ENCODE peak calls at places on chromosomes 6 and 20, in seven cellular contexts. One of them, this sample, is unnamed.

GRCh38 chr6:87590989-87591388 is 1.1 kb downstream of the ORC3 start:
- DNase-seq in mucosa of descending colon: no peak
- DNase-seq in psoas muscle: no peak
- DNase-seq in uterus: no peak
- DNase-seq in IMR-90: peak; percentile 18
- DNase-seq in effector memory CD4-positive, alpha-beta T cell: no peak
- DNase-seq in OCI-LY7: no peak
- DNase-seq in this sample: peak; percentile 3

GRCh38 chr20:44912189-44912588 is 2.3 kb downstream of the PABPC1L start:
- DNase-seq in OCI-LY7: no peak
- DNase-seq in psoas muscle: no peak
- DNase-seq in uterus: no peak
- DNase-seq in mucosa of descending colon: no peak
- DNase-seq in effector memory CD4-positive, alpha-beta T cell: no peak
- DNase-seq in IMR-90: no peak
- DNase-seq in this sample: no peak

GRCh38 chr20:46652699-46653098 is 1.4 kb upstream of the SLC13A3 start:
- DNase-seq in IMR-90: peak; percentile 37
- DNase-seq in mucosa of descending colon: no peak
- DNase-seq in uterus: no peak
- DNase-seq in psoas muscle: no peak
- DNase-seq in OCI-LY7: no peak
- DNase-seq in effector memory CD4-positive, alpha-beta T cell: no peak
- DNase-seq in this sample: peak; percentile 10

GRCh38 chr20:16619953-16620352 is 46.7 kb upstream of the KIF16B start:
- DNase-seq in mucosa of descending colon: no peak
- DNase-seq in effector memory CD4-positive, alpha-beta T cell: no peak
- DNase-seq in IMR-90: no peak
- DNase-seq in OCI-LY7: no peak
- DNase-seq in psoas muscle: no peak
- DNase-seq in uterus: no peak
- DNase-seq in this sample: no peak

GRCh38 chr6:111653434-111653833 is 47.8 kb upstream of the TRAF3IP2 start:
- DNase-seq in mucosa of descending colon: no peak
- DNase-seq in effector memory CD4-positive, alpha-beta T cell: no peak
- DNase-seq in IMR-90: no peak
- DNase-seq in OCI-LY7: no peak
- DNase-seq in psoas muscle: no peak
- DNase-seq in uterus: no peak
- DNase-seq in this sample: no peak

GRCh38 chr6:144190593-144190992 is 40.3 kb downstream of the STX11 start:
- DNase-seq in effector memory CD4-positive, alpha-beta T cell: no peak
- DNase-seq in mucosa of descending colon: no peak
- DNase-seq in OCI-LY7: no peak
- DNase-seq in IMR-90: peak; percentile 79
- DNase-seq in uterus: peak; percentile 39
- DNase-seq in psoas muscle: peak; percentile 59
- DNase-seq in this sample: peak; percentile 50

GRCh38 chr20:32972181-32973076 is 31.8 kb downstream of the SUN5 start:
- DNase-seq in mucosa of descending colon: peak; percentile 54
- DNase-seq in IMR-90: no peak
- DNase-seq in effector memory CD4-positive, alpha-beta T cell: peak; percentile 84
- DNase-seq in psoas muscle: no peak
- DNase-seq in uterus: no peak
- DNase-seq in OCI-LY7: peak; percentile 88
- DNase-seq in this sample: no peak

GRCh38 chr6:139373928-139374356 is 506 bp downstream of the CITED2 start:
- DNase-seq in effector memory CD4-positive, alpha-beta T cell: no peak
- DNase-seq in mucosa of descending colon: no peak
- DNase-seq in IMR-90: no peak
- DNase-seq in psoas muscle: no peak
- DNase-seq in uterus: peak; percentile 28
- DNase-seq in OCI-LY7: no peak
- DNase-seq in this sample: no peak

GRCh38 chr6:29553268-29554057 is 6.1 kb downstream of the UBD start:
- DNase-seq in OCI-LY7: no peak
- DNase-seq in mucosa of descending colon: peak; percentile 29
- DNase-seq in IMR-90: peak; percentile 54
- DNase-seq in psoas muscle: peak; percentile 82
- DNase-seq in uterus: peak; percentile 49
- DNase-seq in effector memory CD4-positive, alpha-beta T cell: no peak
- DNase-seq in this sample: peak; percentile 55

GRCh38 chr20:45293041-45294002 is 13.3 kb upstream of the RBPJL start:
- DNase-seq in IMR-90: peak; percentile 46
- DNase-seq in uterus: peak; percentile 67
- DNase-seq in mucosa of descending colon: peak; percentile 92
- DNase-seq in OCI-LY7: no peak
- DNase-seq in psoas muscle: peak; percentile 89
- DNase-seq in effector memory CD4-positive, alpha-beta T cell: peak; percentile 50
- DNase-seq in this sample: peak; percentile 60

GRCh38 chr6:51049983-51050877 is 231.6 kb downstream of the TFAP2B start:
- DNase-seq in psoas muscle: no peak
- DNase-seq in effector memory CD4-positive, alpha-beta T cell: no peak
- DNase-seq in uterus: no peak
- DNase-seq in OCI-LY7: no peak
- DNase-seq in mucosa of descending colon: no peak
- DNase-seq in IMR-90: no peak
- DNase-seq in this sample: peak; percentile 37

GRCh38 chr6:90415178-90415577 is 118.5 kb upstream of the BACH2 start:
- DNase-seq in effector memory CD4-positive, alpha-beta T cell: no peak
- DNase-seq in psoas muscle: no peak
- DNase-seq in mucosa of descending colon: no peak
- DNase-seq in IMR-90: no peak
- DNase-seq in uterus: no peak
- DNase-seq in OCI-LY7: no peak
- DNase-seq in this sample: no peak

GRCh38 chr6:160081398-160081797 is 40.2 kb upstream of the SLC22A1 start:
- DNase-seq in uterus: no peak
- DNase-seq in OCI-LY7: no peak
- DNase-seq in mucosa of descending colon: no peak
- DNase-seq in IMR-90: no peak
- DNase-seq in effector memory CD4-positive, alpha-beta T cell: no peak
- DNase-seq in psoas muscle: no peak
- DNase-seq in this sample: no peak

GRCh38 chr6:3965071-3965718 is 113.7 kb downstream of the FAM217A start:
- DNase-seq in effector memory CD4-positive, alpha-beta T cell: no peak
- DNase-seq in OCI-LY7: no peak
- DNase-seq in IMR-90: no peak
- DNase-seq in uterus: no peak
- DNase-seq in psoas muscle: no peak
- DNase-seq in mucosa of descending colon: no peak
- DNase-seq in this sample: no peak

GRCh38 chr6:127776320-127776719 is 124.5 kb downstream of the THEMIS start:
- DNase-seq in OCI-LY7: no peak
- DNase-seq in mucosa of descending colon: no peak
- DNase-seq in uterus: no peak
- DNase-seq in IMR-90: no peak
- DNase-seq in effector memory CD4-positive, alpha-beta T cell: no peak
- DNase-seq in psoas muscle: no peak
- DNase-seq in this sample: no peak

GRCh38 chr6:93040375-93040774 is 379.0 kb downstream of the EPHA7 start:
- DNase-seq in IMR-90: no peak
- DNase-seq in OCI-LY7: no peak
- DNase-seq in uterus: no peak
- DNase-seq in mucosa of descending colon: no peak
- DNase-seq in effector memory CD4-positive, alpha-beta T cell: no peak
- DNase-seq in psoas muscle: no peak
- DNase-seq in this sample: no peak

GRCh38 chr6:151288711-151289398 is 49.1 kb downstream of the AKAP12 start:
- DNase-seq in uterus: no peak
- DNase-seq in effector memory CD4-positive, alpha-beta T cell: no peak
- DNase-seq in psoas muscle: no peak
- DNase-seq in OCI-LY7: no peak
- DNase-seq in IMR-90: no peak
- DNase-seq in mucosa of descending colon: no peak
- DNase-seq in this sample: no peak

DNA sequence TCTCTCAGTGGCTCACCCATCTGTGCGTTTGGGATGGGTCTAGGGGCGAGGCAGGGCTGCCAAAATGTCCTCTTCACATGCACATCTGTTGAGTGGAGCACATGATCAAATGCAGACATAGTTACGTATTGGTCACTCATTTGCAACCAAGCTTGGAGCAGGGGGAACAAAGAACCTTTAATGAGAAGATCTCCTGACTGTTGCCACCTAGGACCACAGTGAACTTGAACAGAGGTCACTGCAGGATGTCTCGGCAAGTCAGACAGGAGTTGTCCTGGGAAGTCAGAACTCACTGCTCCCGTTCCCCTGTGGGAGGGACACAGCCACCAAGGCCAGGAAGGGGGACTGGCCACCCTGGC is 73.4 kb downstream of the SSR1 start:
- DNase-seq in mucosa of descending colon: no peak
- DNase-seq in uterus: no peak
- DNase-seq in effector memory CD4-positive, alpha-beta T cell: no peak
- DNase-seq in IMR-90: no peak
- DNase-seq in OCI-LY7: no peak
- DNase-seq in psoas muscle: peak; percentile 41
- DNase-seq in this sample: no peak
- H3K4me1 ChIP-seq in mucosa of descending colon: peaks cover 44% of the 10 kb centered on the region
- H3K4me1 ChIP-seq in uterus: no peaks in the 10 kb centered on the region
- H3K4me1 ChIP-seq in effector memory CD4-positive, alpha-beta T cell: no peaks in the 10 kb centered on the region
- H3K4me1 ChIP-seq in IMR-90: peaks cover 13% of the 10 kb centered on the region
- H3K4me1 ChIP-seq in OCI-LY7: peaks cover 27% of the 10 kb centered on the region
- H3K4me1 ChIP-seq in psoas muscle: peaks cover 38% of the 10 kb centered on the region
- H3K4me1 ChIP-seq in this sample: peaks cover 15% of the 10 kb centered on the region

GRCh38 chr20:31608256-31608980 is 3.3 kb downstream of the ID1 start:
- DNase-seq in psoas muscle: peak; percentile 84
- DNase-seq in OCI-LY7: no peak
- DNase-seq in IMR-90: peak; percentile 48
- DNase-seq in uterus: peak; percentile 79
- DNase-seq in mucosa of descending colon: peak; percentile 92
- DNase-seq in effector memory CD4-positive, alpha-beta T cell: no peak
- DNase-seq in this sample: peak; percentile 75
- H3K4me1 ChIP-seq in psoas muscle: peaks cover 30% of the 10 kb centered on the region
- H3K4me1 ChIP-seq in OCI-LY7: peaks cover 20% of the 10 kb centered on the region
- H3K4me1 ChIP-seq in IMR-90: peaks cover 23% of the 10 kb centered on the region
- H3K4me1 ChIP-seq in uterus: peaks cover 5% of the 10 kb centered on the region
- H3K4me1 ChIP-seq in mucosa of descending colon: peaks cover 54% of the 10 kb centered on the region
- H3K4me1 ChIP-seq in effector memory CD4-positive, alpha-beta T cell: peaks cover 18% of the 10 kb centered on the region
- H3K4me1 ChIP-seq in this sample: peaks cover 65% of the 10 kb centered on the region

GRCh38 chr20:21511485-21511849 is 2.4 kb downstream of the NKX2-2 start:
- DNase-seq in mucosa of descending colon: no peak
- DNase-seq in psoas muscle: no peak
- DNase-seq in IMR-90: no peak
- DNase-seq in OCI-LY7: no peak
- DNase-seq in effector memory CD4-positive, alpha-beta T cell: no peak
- DNase-seq in uterus: no peak
- DNase-seq in this sample: no peak

GRCh38 chr20:21512634-21513180 is 1.2 kb downstream of the NKX2-2 start:
- DNase-seq in psoas muscle: no peak
- DNase-seq in uterus: no peak
- DNase-seq in OCI-LY7: no peak
- DNase-seq in mucosa of descending colon: no peak
- DNase-seq in effector memory CD4-positive, alpha-beta T cell: no peak
- DNase-seq in IMR-90: no peak
- DNase-seq in this sample: no peak

GRCh38 chr20:21513181-21513663 is 642 bp downstream of the NKX2-2 start:
- DNase-seq in uterus: no peak
- DNase-seq in effector memory CD4-positive, alpha-beta T cell: no peak
- DNase-seq in OCI-LY7: no peak
- DNase-seq in mucosa of descending colon: no peak
- DNase-seq in IMR-90: no peak
- DNase-seq in psoas muscle: no peak
- DNase-seq in this sample: no peak

GRCh38 chr20:21510995-21511394 is 2.9 kb downstream of the NKX2-2 start:
- DNase-seq in OCI-LY7: no peak
- DNase-seq in mucosa of descending colon: no peak
- DNase-seq in psoas muscle: no peak
- DNase-seq in IMR-90: no peak
- DNase-seq in effector memory CD4-positive, alpha-beta T cell: no peak
- DNase-seq in uterus: no peak
- DNase-seq in this sample: no peak

DNA sequence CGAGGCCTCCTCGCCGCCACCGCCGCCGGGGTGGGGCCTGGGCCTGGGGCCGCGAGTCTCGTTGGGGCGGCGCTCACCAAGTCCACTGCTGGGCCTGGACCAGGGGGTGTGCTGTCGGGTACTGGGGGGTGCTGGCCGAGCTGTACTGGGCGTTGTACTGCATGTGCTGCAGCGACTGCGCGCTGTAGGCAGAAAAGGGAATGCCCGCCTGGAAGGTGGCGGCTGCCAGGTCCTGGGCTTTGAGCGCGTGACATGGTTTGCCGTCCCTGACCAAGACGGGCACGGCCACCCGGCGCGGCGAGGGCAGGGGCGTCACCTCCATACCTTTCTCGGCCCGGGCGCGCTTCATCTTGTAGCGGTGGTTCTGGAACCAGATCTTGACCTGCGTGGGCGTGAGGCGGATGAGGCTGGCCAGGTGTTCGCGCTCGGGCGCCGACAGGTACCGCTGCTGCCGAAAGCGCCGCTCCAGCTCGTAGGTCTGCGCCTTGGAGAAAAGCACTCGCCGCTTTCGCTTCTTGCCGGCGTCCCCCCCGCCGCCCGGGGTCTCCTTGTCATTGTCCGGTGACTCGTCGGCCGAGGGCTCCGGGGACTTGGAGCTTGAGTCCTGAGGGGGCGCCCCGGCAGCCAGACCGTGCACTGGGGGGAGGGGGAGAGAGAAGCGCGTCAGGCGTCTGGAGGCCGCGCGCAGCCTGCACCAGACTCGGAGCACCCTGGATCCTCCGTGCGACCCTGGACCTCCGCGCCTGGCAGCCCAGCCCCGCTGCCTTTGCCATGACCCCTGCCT is 1.8 kb downstream of the NKX2-2 start:
- DNase-seq in uterus: no peak
- DNase-seq in psoas muscle: peak; percentile 49
- DNase-seq in IMR-90: no peak
- DNase-seq in OCI-LY7: no peak
- DNase-seq in effector memory CD4-positive, alpha-beta T cell: no peak
- DNase-seq in mucosa of descending colon: no peak
- DNase-seq in this sample: no peak
- H3K4me1 ChIP-seq in uterus: peaks cover 23% of the 10 kb centered on the region
- H3K4me1 ChIP-seq in psoas muscle: peaks cover 29% of the 10 kb centered on the region
- H3K4me1 ChIP-seq in IMR-90: peaks cover 3% of the 10 kb centered on the region
- H3K4me1 ChIP-seq in OCI-LY7: no peaks in the 10 kb centered on the region
- H3K4me1 ChIP-seq in effector memory CD4-positive, alpha-beta T cell: peaks cover 55% of the 10 kb centered on the region
- H3K4me1 ChIP-seq in mucosa of descending colon: peaks cover 23% of the 10 kb centered on the region
- H3K4me1 ChIP-seq in this sample: peaks cover 15% of the 10 kb centered on the region

GRCh38 chr6:53239526-53239925 is 90.9 kb upstream of the GCM1 start:
- DNase-seq in IMR-90: no peak
- DNase-seq in uterus: no peak
- DNase-seq in OCI-LY7: no peak
- DNase-seq in mucosa of descending colon: no peak
- DNase-seq in psoas muscle: no peak
- DNase-seq in effector memory CD4-positive, alpha-beta T cell: no peak
- DNase-seq in this sample: peak; percentile 37

GRCh38 chr6:53240139-53240538 is 91.5 kb upstream of the GCM1 start:
- DNase-seq in OCI-LY7: no peak
- DNase-seq in uterus: no peak
- DNase-seq in effector memory CD4-positive, alpha-beta T cell: no peak
- DNase-seq in IMR-90: no peak
- DNase-seq in mucosa of descending colon: no peak
- DNase-seq in psoas muscle: no peak
- DNase-seq in this sample: no peak

GRCh38 chr6:53238311-53238710 is 89.7 kb upstream of the GCM1 start:
- DNase-seq in uterus: no peak
- DNase-seq in IMR-90: no peak
- DNase-seq in OCI-LY7: no peak
- DNase-seq in effector memory CD4-positive, alpha-beta T cell: no peak
- DNase-seq in psoas muscle: no peak
- DNase-seq in mucosa of descending colon: no peak
- DNase-seq in this sample: no peak

GRCh38 chr6:53241936-53242335 is 93.3 kb upstream of the GCM1 start:
- DNase-seq in OCI-LY7: no peak
- DNase-seq in effector memory CD4-positive, alpha-beta T cell: no peak
- DNase-seq in psoas muscle: no peak
- DNase-seq in uterus: no peak
- DNase-seq in IMR-90: no peak
- DNase-seq in mucosa of descending colon: no peak
- DNase-seq in this sample: no peak

GRCh38 chr6:53240763-53241162 is 92.1 kb upstream of the GCM1 start:
- DNase-seq in IMR-90: no peak
- DNase-seq in effector memory CD4-positive, alpha-beta T cell: no peak
- DNase-seq in uterus: no peak
- DNase-seq in OCI-LY7: no peak
- DNase-seq in psoas muscle: no peak
- DNase-seq in mucosa of descending colon: no peak
- DNase-seq in this sample: no peak
- H3K4me1 ChIP-seq in IMR-90: no peaks in the 10 kb centered on the region
- H3K4me1 ChIP-seq in effector memory CD4-positive, alpha-beta T cell: peaks cover 8% of the 10 kb centered on the region
- H3K4me1 ChIP-seq in uterus: no peaks in the 10 kb centered on the region
- H3K4me1 ChIP-seq in OCI-LY7: peaks cover 18% of the 10 kb centered on the region
- H3K4me1 ChIP-seq in psoas muscle: no peaks in the 10 kb centered on the region
- H3K4me1 ChIP-seq in mucosa of descending colon: no peaks in the 10 kb centered on the region
- H3K4me1 ChIP-seq in this sample: no peaks in the 10 kb centered on the region

This sample was measured in mammary epithelial cell.